ENCODE peak calls at places on chromosomes 16 and 17, in ten cellular contexts. One of them, this sample, is unnamed.

GRCh38 chr16:87490091-87490798 is 2.6 kb downstream of the ZCCHC14 start:
- DNase-seq in ascending aorta: no peak
- DNase-seq in Peyer's patch: no peak
- DNase-seq in coronary artery: no peak
- DNase-seq in right cardiac atrium: no peak
- DNase-seq in CD4-positive, alpha-beta memory T cell: peak
- DNase-seq in AG10803: no peak
- DNase-seq in bronchial epithelial cell: no peak
- DNase-seq in aorta: no peak
- DNase-seq in fibroblast of the aortic adventitia: peak
- DNase-seq in this sample: no peak

GRCh38 chr17:48453447-48453846 is 23.4 kb upstream of the SKAP1 start:
- DNase-seq in ascending aorta: no peak
- DNase-seq in Peyer's patch: no peak
- DNase-seq in coronary artery: no peak
- DNase-seq in right cardiac atrium: no peak
- DNase-seq in CD4-positive, alpha-beta memory T cell: peak
- DNase-seq in AG10803: no peak
- DNase-seq in bronchial epithelial cell: no peak
- DNase-seq in aorta: no peak
- DNase-seq in fibroblast of the aortic adventitia: no peak
- DNase-seq in this sample: no peak

GRCh38 chr17:1143573-1143972 is 36.2 kb downstream of the ABR start:
- DNase-seq in ascending aorta: no peak
- DNase-seq in Peyer's patch: no peak
- DNase-seq in coronary artery: no peak
- DNase-seq in right cardiac atrium: peak
- DNase-seq in CD4-positive, alpha-beta memory T cell: no peak
- DNase-seq in AG10803: no peak
- DNase-seq in bronchial epithelial cell: no peak
- DNase-seq in aorta: no peak
- DNase-seq in fibroblast of the aortic adventitia: peak
- DNase-seq in this sample: no peak

GRCh38 chr16:28494141-28494851 is at the start of gene APOBR:
- DNase-seq in ascending aorta: peak
- DNase-seq in Peyer's patch: peak
- DNase-seq in coronary artery: no peak
- DNase-seq in right cardiac atrium: peak
- DNase-seq in CD4-positive, alpha-beta memory T cell: peak
- DNase-seq in AG10803: no peak
- DNase-seq in bronchial epithelial cell: no peak
- DNase-seq in aorta: peak
- DNase-seq in fibroblast of the aortic adventitia: no peak
- DNase-seq in this sample: peak

GRCh38 chr17:48655913-48656312 is 29.8 kb upstream of the HOXB9 start:
- DNase-seq in ascending aorta: no peak
- DNase-seq in Peyer's patch: no peak
- DNase-seq in coronary artery: no peak
- DNase-seq in right cardiac atrium: no peak
- DNase-seq in CD4-positive, alpha-beta memory T cell: no peak
- DNase-seq in AG10803: no peak
- DNase-seq in bronchial epithelial cell: no peak
- DNase-seq in aorta: no peak
- DNase-seq in fibroblast of the aortic adventitia: no peak
- DNase-seq in this sample: no peak

GRCh38 chr17:66126231-66126630 is 65.7 kb downstream of the CEP112 start:
- DNase-seq in ascending aorta: no peak
- DNase-seq in Peyer's patch: no peak
- DNase-seq in coronary artery: no peak
- DNase-seq in right cardiac atrium: no peak
- DNase-seq in CD4-positive, alpha-beta memory T cell: no peak
- DNase-seq in AG10803: peak
- DNase-seq in bronchial epithelial cell: peak
- DNase-seq in aorta: no peak
- DNase-seq in fibroblast of the aortic adventitia: peak
- DNase-seq in this sample: no peak

GRCh38 chr17:42613699-42614295 is 4.3 kb downstream of the TUBG1 start:
- DNase-seq in ascending aorta: no peak
- DNase-seq in Peyer's patch: no peak
- DNase-seq in coronary artery: no peak
- DNase-seq in right cardiac atrium: peak
- DNase-seq in CD4-positive, alpha-beta memory T cell: no peak
- DNase-seq in AG10803: no peak
- DNase-seq in bronchial epithelial cell: no peak
- DNase-seq in aorta: no peak
- DNase-seq in fibroblast of the aortic adventitia: no peak
- DNase-seq in this sample: no peak

GRCh38 chr17:8913879-8914278 is 46.4 kb upstream of the PIK3R6 start:
- DNase-seq in ascending aorta: peak
- DNase-seq in Peyer's patch: no peak
- DNase-seq in coronary artery: no peak
- DNase-seq in right cardiac atrium: no peak
- DNase-seq in CD4-positive, alpha-beta memory T cell: no peak
- DNase-seq in AG10803: no peak
- DNase-seq in bronchial epithelial cell: no peak
- DNase-seq in aorta: no peak
- DNase-seq in fibroblast of the aortic adventitia: no peak
- DNase-seq in this sample: no peak

GRCh38 chr17:28975634-28976033 is 24.3 kb upstream of the PHF12 start:
- DNase-seq in ascending aorta: no peak
- DNase-seq in Peyer's patch: no peak
- DNase-seq in coronary artery: no peak
- DNase-seq in right cardiac atrium: peak
- DNase-seq in CD4-positive, alpha-beta memory T cell: no peak
- DNase-seq in AG10803: no peak
- DNase-seq in bronchial epithelial cell: no peak
- DNase-seq in aorta: no peak
- DNase-seq in fibroblast of the aortic adventitia: no peak
- DNase-seq in this sample: no peak

GRCh38 chr16:35557731-35558130 is 2098.3 kb downstream of the TP53TG3F start:
- DNase-seq in ascending aorta: no peak
- DNase-seq in Peyer's patch: no peak
- DNase-seq in coronary artery: no peak
- DNase-seq in right cardiac atrium: no peak
- DNase-seq in CD4-positive, alpha-beta memory T cell: no peak
- DNase-seq in AG10803: no peak
- DNase-seq in bronchial epithelial cell: no peak
- DNase-seq in aorta: no peak
- DNase-seq in fibroblast of the aortic adventitia: no peak
- DNase-seq in this sample: peak

GRCh38 chr17:82244413-82245140 is 15.7 kb downstream of the SLC16A3 start:
- DNase-seq in ascending aorta: no peak
- DNase-seq in Peyer's patch: no peak
- DNase-seq in coronary artery: no peak
- DNase-seq in right cardiac atrium: peak
- DNase-seq in CD4-positive, alpha-beta memory T cell: no peak
- DNase-seq in AG10803: peak
- DNase-seq in bronchial epithelial cell: no peak
- DNase-seq in aorta: no peak
- DNase-seq in fibroblast of the aortic adventitia: peak
- DNase-seq in this sample: no peak

GRCh38 chr17:9051561-9051960 is 30.3 kb downstream of the NTN1 start:
- DNase-seq in ascending aorta: no peak
- DNase-seq in Peyer's patch: no peak
- DNase-seq in coronary artery: no peak
- DNase-seq in right cardiac atrium: no peak
- DNase-seq in CD4-positive, alpha-beta memory T cell: no peak
- DNase-seq in AG10803: no peak
- DNase-seq in bronchial epithelial cell: peak
- DNase-seq in aorta: no peak
- DNase-seq in fibroblast of the aortic adventitia: no peak
- DNase-seq in this sample: no peak

GRCh38 chr16:89279666-89280481 is 62.4 kb downstream of the ZNF778 start:
- DNase-seq in ascending aorta: no peak
- DNase-seq in Peyer's patch: no peak
- DNase-seq in coronary artery: no peak
- DNase-seq in right cardiac atrium: peak
- DNase-seq in CD4-positive, alpha-beta memory T cell: no peak
- DNase-seq in AG10803: no peak
- DNase-seq in bronchial epithelial cell: no peak
- DNase-seq in aorta: peak
- DNase-seq in fibroblast of the aortic adventitia: no peak
- DNase-seq in this sample: no peak

GRCh38 chr17:72397687-72398086 is 276.9 kb downstream of the SOX9 start:
- DNase-seq in ascending aorta: no peak
- DNase-seq in Peyer's patch: no peak
- DNase-seq in coronary artery: no peak
- DNase-seq in right cardiac atrium: no peak
- DNase-seq in CD4-positive, alpha-beta memory T cell: no peak
- DNase-seq in AG10803: no peak
- DNase-seq in bronchial epithelial cell: no peak
- DNase-seq in aorta: no peak
- DNase-seq in fibroblast of the aortic adventitia: peak
- DNase-seq in this sample: no peak

GRCh38 chr17:6070280-6070894 is at the start of gene WSCD1:
- DNase-seq in ascending aorta: no peak
- DNase-seq in Peyer's patch: peak
- DNase-seq in coronary artery: no peak
- DNase-seq in right cardiac atrium: peak
- DNase-seq in CD4-positive, alpha-beta memory T cell: no peak
- DNase-seq in AG10803: no peak
- DNase-seq in bronchial epithelial cell: no peak
- DNase-seq in aorta: no peak
- DNase-seq in fibroblast of the aortic adventitia: no peak
- DNase-seq in this sample: no peak

GRCh38 chr17:7705269-7706255 is 560 bp downstream of the EFNB3 start:
- DNase-seq in ascending aorta: no peak
- DNase-seq in Peyer's patch: no peak
- DNase-seq in coronary artery: no peak
- DNase-seq in right cardiac atrium: no peak
- DNase-seq in CD4-positive, alpha-beta memory T cell: no peak
- DNase-seq in AG10803: no peak
- DNase-seq in bronchial epithelial cell: no peak
- DNase-seq in aorta: peak
- DNase-seq in fibroblast of the aortic adventitia: no peak
- DNase-seq in this sample: no peak
- H3K4me3 ChIP-seq in ascending aorta: peak
- H3K4me3 ChIP-seq in Peyer's patch: peak
- H3K4me3 ChIP-seq in coronary artery: peak
- H3K4me3 ChIP-seq in right cardiac atrium: peak
- H3K4me3 ChIP-seq in CD4-positive, alpha-beta memory T cell: no peak
- H3K4me3 ChIP-seq in AG10803: peak
- H3K4me3 ChIP-seq in bronchial epithelial cell: peak
- H3K4me3 ChIP-seq in aorta: no peak
- H3K4me3 ChIP-seq in fibroblast of the aortic adventitia: peak
- H3K4me3 ChIP-seq in this sample: peak

GRCh38 chr16:27401768-27402568 is at the start of gene IL21R:
- DNase-seq in ascending aorta: peak
- DNase-seq in Peyer's patch: peak
- DNase-seq in coronary artery: peak
- DNase-seq in right cardiac atrium: peak
- DNase-seq in CD4-positive, alpha-beta memory T cell: peak
- DNase-seq in AG10803: peak
- DNase-seq in bronchial epithelial cell: no peak
- DNase-seq in aorta: peak
- DNase-seq in fibroblast of the aortic adventitia: peak
- DNase-seq in this sample: peak
- H3K4me3 ChIP-seq in ascending aorta: no peak
- H3K4me3 ChIP-seq in Peyer's patch: peak
- H3K4me3 ChIP-seq in coronary artery: peak
- H3K4me3 ChIP-seq in right cardiac atrium: peak
- H3K4me3 ChIP-seq in CD4-positive, alpha-beta memory T cell: peak
- H3K4me3 ChIP-seq in AG10803: no peak
- H3K4me3 ChIP-seq in bronchial epithelial cell: no peak
- H3K4me3 ChIP-seq in aorta: no peak
- H3K4me3 ChIP-seq in fibroblast of the aortic adventitia: no peak
- H3K4me3 ChIP-seq in this sample: no peak

GRCh38 chr17:40112191-40112590 is 9.6 kb upstream of the MSL1 start:
- DNase-seq in ascending aorta: no peak
- DNase-seq in Peyer's patch: no peak
- DNase-seq in coronary artery: no peak
- DNase-seq in right cardiac atrium: no peak
- DNase-seq in CD4-positive, alpha-beta memory T cell: no peak
- DNase-seq in AG10803: no peak
- DNase-seq in bronchial epithelial cell: no peak
- DNase-seq in aorta: no peak
- DNase-seq in fibroblast of the aortic adventitia: no peak
- DNase-seq in this sample: no peak

GRCh38 chr17:40113110-40113960 is 8.4 kb upstream of the MSL1 start:
- DNase-seq in ascending aorta: peak
- DNase-seq in Peyer's patch: peak
- DNase-seq in coronary artery: peak
- DNase-seq in right cardiac atrium: peak
- DNase-seq in CD4-positive, alpha-beta memory T cell: peak
- DNase-seq in AG10803: peak
- DNase-seq in bronchial epithelial cell: peak
- DNase-seq in aorta: peak
- DNase-seq in fibroblast of the aortic adventitia: peak
- DNase-seq in this sample: peak

GRCh38 chr17:40115101-40115436 is 6.7 kb upstream of the MSL1 start:
- DNase-seq in ascending aorta: no peak
- DNase-seq in Peyer's patch: no peak
- DNase-seq in coronary artery: no peak
- DNase-seq in right cardiac atrium: no peak
- DNase-seq in CD4-positive, alpha-beta memory T cell: no peak
- DNase-seq in AG10803: no peak
- DNase-seq in bronchial epithelial cell: no peak
- DNase-seq in aorta: no peak
- DNase-seq in fibroblast of the aortic adventitia: no peak
- DNase-seq in this sample: no peak

GRCh38 chr17:40112718-40113109 is 9.1 kb upstream of the MSL1 start:
- DNase-seq in ascending aorta: peak
- DNase-seq in Peyer's patch: no peak
- DNase-seq in coronary artery: peak
- DNase-seq in right cardiac atrium: peak
- DNase-seq in CD4-positive, alpha-beta memory T cell: no peak
- DNase-seq in AG10803: no peak
- DNase-seq in bronchial epithelial cell: no peak
- DNase-seq in aorta: no peak
- DNase-seq in fibroblast of the aortic adventitia: no peak
- DNase-seq in this sample: no peak

DNA sequence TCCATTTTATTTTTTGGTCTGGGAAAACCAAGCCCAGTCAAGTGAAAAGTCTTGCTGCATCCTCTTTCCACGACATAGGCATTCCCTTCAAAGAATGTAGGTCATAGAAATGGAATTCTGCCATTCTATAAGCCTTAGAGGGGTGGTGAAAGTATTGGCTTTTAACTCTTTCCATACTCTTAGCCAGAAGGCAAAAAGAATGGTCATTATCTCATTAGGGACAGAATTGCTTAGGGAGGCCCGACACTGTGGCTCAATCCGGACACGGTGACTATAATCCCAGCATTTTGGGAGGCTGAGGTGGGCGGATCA is 7.9 kb upstream of the MSL1 start:
- DNase-seq in ascending aorta: no peak
- DNase-seq in Peyer's patch: no peak
- DNase-seq in coronary artery: no peak
- DNase-seq in right cardiac atrium: no peak
- DNase-seq in CD4-positive, alpha-beta memory T cell: no peak
- DNase-seq in AG10803: peak
- DNase-seq in bronchial epithelial cell: no peak
- DNase-seq in aorta: no peak
- DNase-seq in fibroblast of the aortic adventitia: no peak
- DNase-seq in this sample: no peak
- H3K4me3 ChIP-seq in ascending aorta: peak
- H3K4me3 ChIP-seq in Peyer's patch: no peak
- H3K4me3 ChIP-seq in coronary artery: peak
- H3K4me3 ChIP-seq in right cardiac atrium: no peak
- H3K4me3 ChIP-seq in CD4-positive, alpha-beta memory T cell: peak
- H3K4me3 ChIP-seq in AG10803: peak
- H3K4me3 ChIP-seq in bronchial epithelial cell: no peak
- H3K4me3 ChIP-seq in aorta: no peak
- H3K4me3 ChIP-seq in fibroblast of the aortic adventitia: peak
- H3K4me3 ChIP-seq in this sample: peak

GRCh38 chr16:50275428-50276127 is 9.2 kb downstream of the ADCY7 start:
- DNase-seq in ascending aorta: no peak
- DNase-seq in Peyer's patch: no peak
- DNase-seq in coronary artery: no peak
- DNase-seq in right cardiac atrium: peak
- DNase-seq in CD4-positive, alpha-beta memory T cell: no peak
- DNase-seq in AG10803: no peak
- DNase-seq in bronchial epithelial cell: no peak
- DNase-seq in aorta: no peak
- DNase-seq in fibroblast of the aortic adventitia: no peak
- DNase-seq in this sample: no peak
- H3K4me3 ChIP-seq in ascending aorta: no peak
- H3K4me3 ChIP-seq in Peyer's patch: no peak
- H3K4me3 ChIP-seq in coronary artery: peak
- H3K4me3 ChIP-seq in right cardiac atrium: no peak
- H3K4me3 ChIP-seq in CD4-positive, alpha-beta memory T cell: peak
- H3K4me3 ChIP-seq in AG10803: no peak
- H3K4me3 ChIP-seq in bronchial epithelial cell: no peak
- H3K4me3 ChIP-seq in aorta: no peak
- H3K4me3 ChIP-seq in fibroblast of the aortic adventitia: no peak
- H3K4me3 ChIP-seq in this sample: no peak